ENCODE peak calls at places on chromosomes 13 and 19, in eight cellular contexts. P is lower lobe of right lung; Q is anterior cingulate cortex; D is NCI-H1105 treated with DMSO at 0.1 percent for 48 hours; I is tibial nerve; M is astrocyte of the hippocampus; X is fibroblast of pulmonary artery; N is stimulated activated naive CD8-positive, alpha-beta T cell treated with anti-CD3 and anti-CD28 coated beads, Interleukin-15, amount 100 ng/mL, for 72 hours. V is an unnamed sample.

GRCh38 chr19:45391346-45391745 is 13.5 kb downstream of the PPP1R13L start:
- DNase-seq in P (no peak), Q (no peak), D (no peak), I (no peak), M (no peak), X (no peak), N (no peak), V (no peak)

GRCh38 chr13:28340272-28340793 is 154.6 kb downstream of the FLT1 start:
- DNase-seq in P (no peak), Q (no peak), D (no peak), I (no peak), M (peak), X (no peak), N (no peak), V (no peak)

GRCh38 chr19:8423821-8424223 is 10.7 kb downstream of the MARCHF2 start:
- DNase-seq in P (peak), Q (no peak), D (no peak), I (peak), M (peak), X (peak), N (no peak), V (peak)

GRCh38 chr13:99971576-99972189 is at the start of gene ZIC5:
- DNase-seq in P (no peak), Q (peak), D (no peak), I (no peak), M (peak), X (no peak), N (no peak), V (peak)

GRCh38 chr19:14107581-14108461 is 9.7 kb downstream of the PRKACA start:
- DNase-seq in P (no peak), Q (no peak), D (no peak), I (no peak), M (peak), X (peak), N (no peak), V (peak)

GRCh38 chr13:71316964-71317363 is 550.0 kb downstream of the DACH1 start:
- DNase-seq in P (no peak), Q (no peak), D (peak), I (no peak), M (no peak), X (no peak), N (no peak), V (no peak)

GRCh38 chr19:58038688-58039204 is 4.9 kb downstream of the ZSCAN1 start:
- DNase-seq in P (no peak), Q (no peak), D (no peak), I (no peak), M (no peak), X (no peak), N (no peak), V (no peak)

GRCh38 chr19:48638831-48639381 is 1.7 kb upstream of the DBP start:
- DNase-seq in P (no peak), Q (no peak), D (no peak), I (no peak), M (no peak), X (no peak), N (no peak), V (no peak)

GRCh38 chr13:96033220-96034015 is 19.8 kb downstream of the UGGT2 start:
- DNase-seq in P (no peak), Q (no peak), D (no peak), I (no peak), M (no peak), X (no peak), N (no peak), V (no peak)

GRCh38 chr19:47247308-47247990 is 8.9 kb upstream of the CCDC9 start:
- DNase-seq in P (peak), Q (peak), D (peak), I (peak), M (peak), X (peak), N (peak), V (peak)

GRCh38 chr13:65653548-65654078 is 1576.5 kb downstream of the PCDH9 start:
- DNase-seq in P (no peak), Q (no peak), D (no peak), I (no peak), M (no peak), X (no peak), N (no peak), V (no peak)

GRCh38 chr13:78102121-78102677 is 183.6 kb upstream of the EDNRB start:
- DNase-seq in P (no peak), Q (no peak), D (no peak), I (peak), M (peak), X (peak), N (no peak), V (peak)

GRCh38 chr19:33383722-33384292 is 10.3 kb downstream of the CEBPG start:
- DNase-seq in P (no peak), Q (no peak), D (no peak), I (no peak), M (no peak), X (no peak), N (no peak), V (no peak)

V was measured in astrocyte of the spinal cord.